ENCODE peak calls at places on chromosome 5, in five cellular contexts. C is nucleus accumbens; K is stimulated activated naive CD8-positive, alpha-beta T cell treated with anti-CD3 and anti-CD28 coated beads, Interleukin-15, amount 100 ng/mL, for 72 hours; A is dermis blood vessel endothelial cell; X is SK-N-SH. N is an unnamed sample.

GRCh38 chr5:175653763-175654162 is 4.1 kb upstream of the HRH2 start:
- DNase-seq in K (no peak), A (no peak), C (no peak), X (no peak), N (no peak)

GRCh38 chr5:82593481-82593880 is 315.3 kb upstream of the RPS23 start:
- DNase-seq in X (no peak), C (no peak), K (no peak), A (no peak), N (no peak)

GRCh38 chr5:72242796-72243475 is 77.1 kb downstream of the MRPS27 start:
- DNase-seq in K (no peak), X (no peak), C (no peak), A (no peak), N (no peak)

GRCh38 chr5:14735944-14736343 is 71.4 kb downstream of the OTULIN start:
- DNase-seq in K (no peak), A (no peak), X (no peak), C (no peak), N (no peak)

GRCh38 chr5:72788851-72789505 is 27.5 kb upstream of the TNPO1 start:
- DNase-seq in C (no peak), K (no peak), X (no peak), A (no peak), N (no peak)

GRCh38 chr5:172147857-172148256 is 40.2 kb downstream of the STK10 start:
- DNase-seq in K (no peak), C (no peak), X (no peak), A (no peak), N (no peak)

GRCh38 chr5:142095651-142096330 is 12.8 kb upstream of the NDFIP1 start:
- DNase-seq in A (no peak), K (peak), C (no peak), X (no peak), N (no peak)

GRCh38 chr5:146426853-146427618 is 20.1 kb upstream of the TCERG1 start:
- DNase-seq in A (peak), X (peak), K (no peak), C (no peak), N (no peak)

GRCh38 chr5:945691-946541 is 53.2 kb downstream of the TRIP13 start:
- DNase-seq in C (no peak), A (no peak), K (no peak), X (peak), N (no peak)

GRCh38 chr5:100706796-100707195 is 171.6 kb downstream of the FAM174A start:
- DNase-seq in X (no peak), C (no peak), K (no peak), A (peak), N (no peak)

GRCh38 chr5:88667187-88668141 is 215.5 kb downstream of the MEF2C start:
- DNase-seq in A (no peak), K (peak), C (no peak), X (no peak), N (peak)

GRCh38 chr5:123813937-123814624 is 302.1 kb downstream of the CSNK1G3 start:
- DNase-seq in C (no peak), K (no peak), X (peak), A (peak), N (no peak)

GRCh38 chr5:12270914-12271313 is 366.7 kb upstream of the CTNND2 start:
- DNase-seq in C (no peak), A (no peak), X (no peak), K (no peak), N (no peak)

GRCh38 chr5:149658299-149658698 is 71.8 kb upstream of the PPARGC1B start:
- DNase-seq in K (no peak), X (no peak), C (no peak), A (no peak), N (no peak)

GRCh38 chr5:132291026-132291425 is 3.2 kb upstream of the SLC22A4 start:
- DNase-seq in K (no peak), A (no peak), X (no peak), C (no peak), N (no peak)

GRCh38 chr5:147892696-147893296 is 13.5 kb downstream of the C5orf46 start:
- DNase-seq in C (no peak), A (peak), K (no peak), X (no peak), N (no peak)

GRCh38 chr5:23169660-23170416 is 316.7 kb upstream of the CDH12 start:
- DNase-seq in K (no peak), A (no peak), X (no peak), C (no peak), N (no peak)

GRCh38 chr5:168596927-168597326 is 17.8 kb upstream of the PANK3 start:
- DNase-seq in X (no peak), K (no peak), A (no peak), C (no peak), N (no peak)

GRCh38 chr5:95664204-95664786 is 17.7 kb downstream of the RFESD start:
- DNase-seq in A (peak), K (no peak), C (no peak), X (no peak), N (no peak)

GRCh38 chr5:55234171-55234700 is 828 bp upstream of the CCNO start:
- DNase-seq in C (peak), K (no peak), A (peak), X (peak), N (no peak)

GRCh38 chr5:72106922-72107873 is at the start of gene MAP1B:
- DNase-seq in C (peak), K (peak), X (peak), A (peak), N (peak)

GRCh38 chr5:135119497-135119896 is 85.5 kb upstream of the PITX1 start:
- DNase-seq in C (no peak), K (no peak), X (no peak), A (no peak), N (no peak)

GRCh38 chr5:180873628-180874520 is 12.8 kb upstream of the ZFP62 start:
- DNase-seq in K (no peak), X (no peak), A (no peak), C (no peak), N (no peak)

GRCh38 chr5:176151286-176151685 is 86.9 kb upstream of the SIMC1 start:
- DNase-seq in A (no peak), C (no peak), X (no peak), K (no peak), N (no peak)

GRCh38 chr5:72064801-72065570 is 42.3 kb upstream of the MAP1B start:
- DNase-seq in A (no peak), X (no peak), C (no peak), K (no peak), N (no peak)

GRCh38 chr5:86644843-86645242 is 27.1 kb downstream of the COX7C start:
- DNase-seq in X (no peak), K (no peak), C (no peak), A (no peak), N (peak)

GRCh38 chr5:136128416-136128935 is 4.2 kb upstream of the SMAD5 start:
- DNase-seq in A (no peak), C (no peak), K (no peak), X (no peak), N (no peak)

GRCh38 chr5:10474521-10475075 is 32.9 kb downstream of the ROPN1L start:
- DNase-seq in A (no peak), X (no peak), C (no peak), K (no peak), N (no peak)

GRCh38 chr5:111129938-111130337 is 37.8 kb downstream of the WDR36 start:
- DNase-seq in X (no peak), C (no peak), A (no peak), K (no peak), N (no peak)

GRCh38 chr5:74543162-74543995 is 97.1 kb downstream of the ENC1 start:
- DNase-seq in K (no peak), A (peak), C (no peak), X (peak), N (no peak)

GRCh38 chr5:7087719-7088297 is 308.1 kb upstream of the ADCY2 start:
- DNase-seq in K (no peak), A (no peak), C (no peak), X (no peak), N (no peak)

GRCh38 chr5:42992035-42992570 is 48.0 kb downstream of the ANXA2R start:
- DNase-seq in A (peak), K (peak), X (peak), C (no peak), N (no peak)

GRCh38 chr5:172860520-172861443 is 26.7 kb downstream of the ERGIC1 start:
- DNase-seq in K (no peak), C (peak), X (no peak), A (peak), N (peak)

GRCh38 chr5:113204525-113205161 is 228.0 kb downstream of the DCP2 start:
- DNase-seq in C (no peak), A (no peak), X (peak), K (no peak), N (peak)

GRCh38 chr5:172821340-172821985 is 12.6 kb upstream of the ERGIC1 start:
- DNase-seq in C (no peak), A (no peak), K (no peak), X (no peak), N (no peak)

GRCh38 chr5:138789771-138790242 is 36.6 kb downstream of the CTNNA1 start:
- DNase-seq in X (peak), K (no peak), C (no peak), A (peak), N (no peak)

N was measured in posterior cingulate gyrus.